ENCODE peak calls at places on chromosomes 1 and 21, in four cellular contexts. D is esophagus squamous epithelium; I is CD8-positive, alpha-beta T cell; Q is progenitor cell of endocrine pancreas. Z is an unnamed sample.

GRCh38 chr21:25836396-25836795 is 101.6 kb downstream of the GABPA start:
- DNase-seq in D (no peak), I (no peak), Q (no peak), Z (no peak)

GRCh38 chr1:33433509-33434362 is 2.8 kb upstream of the PHC2 start:
- DNase-seq in D (no peak), I (no peak), Q (no peak), Z (peak)

GRCh38 chr1:53340660-53341520 is 13.0 kb upstream of the LRP8 start:
- DNase-seq in D (no peak), I (peak), Q (no peak), Z (no peak)

GRCh38 chr1:172823534-172823933 is 164.6 kb downstream of the FASLG start:
- DNase-seq in D (no peak), I (no peak), Q (no peak), Z (no peak)

GRCh38 chr1:155125511-155125945 is 2.1 kb upstream of the EFNA1 start:
- DNase-seq in D (no peak), I (no peak), Q (no peak), Z (no peak)

GRCh38 chr1:95035536-95035935 is 37.2 kb downstream of the ALG14 start:
- DNase-seq in D (no peak), I (no peak), Q (no peak), Z (no peak)

GRCh38 chr1:117899801-117900200 is 29.6 kb downstream of the GDAP2 start:
- DNase-seq in D (no peak), I (no peak), Q (no peak), Z (no peak)

GRCh38 chr21:34707876-34708325 is 39.1 kb downstream of the CLIC6 start:
- DNase-seq in D (no peak), I (peak), Q (no peak), Z (no peak)

GRCh38 chr1:204714861-204715511 is 29.4 kb upstream of the LRRN2 start:
- DNase-seq in D (no peak), I (no peak), Q (no peak), Z (no peak)

GRCh38 chr1:113780363-113781146 is 21.3 kb upstream of the PHTF1 start:
- DNase-seq in D (no peak), I (no peak), Q (no peak), Z (no peak)

GRCh38 chr1:94654031-94654430 is 112.5 kb upstream of the F3 start:
- DNase-seq in D (no peak), I (no peak), Q (no peak), Z (no peak)

GRCh38 chr1:119453021-119453420 is 38.1 kb downstream of the HSD3B2 start:
- DNase-seq in D (no peak), I (no peak), Q (no peak), Z (no peak)

GRCh38 chr1:41698916-41699860 is 214.7 kb upstream of the EDN2 start:
- DNase-seq in D (no peak), I (no peak), Q (no peak), Z (no peak)

GRCh38 chr1:230556453-230556852 is 85.8 kb upstream of the COG2 start:
- DNase-seq in D (no peak), I (no peak), Q (no peak), Z (no peak)

GRCh38 chr1:162314226-162314625 is 62.4 kb downstream of the SPATA46 start:
- DNase-seq in D (no peak), I (no peak), Q (no peak), Z (no peak)

GRCh38 chr1:221874285-221875003 is 132.6 kb upstream of the DUSP10 start:
- DNase-seq in D (no peak), I (no peak), Q (no peak), Z (no peak)

GRCh38 chr1:50368179-50369007 is 54.9 kb downstream of the DMRTA2 start:
- DNase-seq in D (no peak), I (peak), Q (peak), Z (no peak)

GRCh38 chr1:114756949-114757454 is 782 bp downstream of the CSDE1 start:
- DNase-seq in D (no peak), I (no peak), Q (peak), Z (peak)

GRCh38 chr21:26818911-26819310 is 26.3 kb downstream of the ADAMTS1 start:
- DNase-seq in D (no peak), I (no peak), Q (no peak), Z (no peak)

GRCh38 chr21:41933259-41934079 is 20.3 kb downstream of the C2CD2 start:
- DNase-seq in D (no peak), I (no peak), Q (no peak), Z (no peak)

GRCh38 chr1:185926562-185926961 is 192.4 kb downstream of the HMCN1 start:
- DNase-seq in D (no peak), I (no peak), Q (no peak), Z (no peak)

GRCh38 chr1:11458811-11459275 is 20.1 kb upstream of the DISP3 start:
- DNase-seq in D (no peak), I (no peak), Q (no peak), Z (no peak)

GRCh38 chr1:97069312-97069711 is 347.7 kb downstream of the PTBP2 start:
- DNase-seq in D (no peak), I (no peak), Q (no peak), Z (no peak)

GRCh38 chr1:8345621-8346415 is 27.9 kb downstream of the SLC45A1 start:
- DNase-seq in D (no peak), I (no peak), Q (no peak), Z (no peak)

GRCh38 chr1:223211323-223211985 is 68.4 kb upstream of the TLR5 start:
- DNase-seq in D (no peak), I (no peak), Q (no peak), Z (no peak)

GRCh38 chr21:45615145-45615711 is 28.3 kb upstream of the PCBP3 start:
- DNase-seq in D (no peak), I (peak), Q (no peak), Z (peak)

GRCh38 chr1:38586993-38587646 is 272.5 kb downstream of the RRAGC start:
- DNase-seq in D (no peak), I (peak), Q (peak), Z (no peak)

GRCh38 chr1:25985171-25985570 is 12.7 kb downstream of the PAFAH2 start:
- DNase-seq in D (no peak), I (no peak), Q (no peak), Z (no peak)

GRCh38 chr1:181075727-181076350 is 12.7 kb upstream of the IER5 start:
- DNase-seq in D (no peak), I (no peak), Q (no peak), Z (no peak)

GRCh38 chr21:42174173-42174572 is 44.8 kb upstream of the ABCG1 start:
- DNase-seq in D (no peak), I (no peak), Q (no peak), Z (no peak)

GRCh38 chr1:180415985-180416633 is 86.3 kb downstream of the ACBD6 start:
- DNase-seq in D (no peak), I (no peak), Q (no peak), Z (no peak)

GRCh38 chr1:145918992-145919939 is 749 bp upstream of the PEX11B start:
- DNase-seq in D (no peak), I (peak), Q (no peak), Z (no peak)

GRCh38 chr1:66446261-66447001 is 87.5 kb upstream of the SGIP1 start:
- DNase-seq in D (no peak), I (peak), Q (peak), Z (no peak)

GRCh38 chr1:101108123-101108522 is 82.5 kb upstream of the DPH5 start:
- DNase-seq in D (no peak), I (no peak), Q (no peak), Z (no peak)

GRCh38 chr1:201554789-201555592 is 16.1 kb downstream of the NAV1 start:
- DNase-seq in D (no peak), I (no peak), Q (no peak), Z (no peak)

GRCh38 chr1:53467391-53467790 is 8.2 kb downstream of the DMRTB1 start:
- DNase-seq in D (no peak), I (no peak), Q (no peak), Z (no peak)

GRCh38 chr1:110879758-110880606 is 7.0 kb downstream of the CD53 start:
- DNase-seq in D (no peak), I (peak), Q (no peak), Z (no peak)

GRCh38 chr1:112791723-112792104 is 76.6 kb upstream of the PPM1J start:
- DNase-seq in D (no peak), I (no peak), Q (no peak), Z (no peak)

GRCh38 chr1:110515041-110515440 is 3.9 kb downstream of the KCNA10 start:
- DNase-seq in D (no peak), I (no peak), Q (no peak), Z (no peak)

GRCh38 chr1:207876129-207876528 is 34.8 kb downstream of the CD34 start:
- DNase-seq in D (no peak), I (no peak), Q (no peak), Z (no peak)
- TF ChIP-seq CTCF in D (no peak), I (no peak), Q (peak), Z (no peak)

GRCh38 chr1:245858683-245859509 is 648.2 kb downstream of the SMYD3 start:
- DNase-seq in D (no peak), I (no peak), Q (no peak), Z (no peak)
- TF ChIP-seq CTCF in D (no peak), I (no peak), Q (no peak), Z (no peak)

DNA sequence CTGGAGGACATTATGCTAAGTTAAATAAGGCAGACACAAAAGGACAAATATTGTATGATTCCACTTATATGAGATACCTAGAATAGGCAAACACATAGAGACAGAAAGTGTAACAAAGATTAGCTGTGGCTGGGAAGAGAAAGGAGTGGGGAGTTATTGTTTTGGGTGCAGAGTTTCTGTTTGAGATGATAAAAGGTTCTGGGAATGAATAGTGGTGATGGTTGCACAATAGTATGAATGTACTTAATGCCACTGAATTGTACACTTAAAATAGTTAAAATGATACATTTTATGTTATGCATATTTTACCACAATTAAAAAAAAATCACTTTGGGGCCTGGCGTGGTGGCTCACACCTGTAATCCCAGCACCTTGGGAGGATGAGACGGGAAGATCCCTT is 21.2 kb upstream of the ERO1B start:
- DNase-seq in D (no peak), I (no peak), Q (no peak), Z (no peak)
- TF ChIP-seq CTCF in D (no peak), I (no peak), Q (no peak), Z (no peak)

DNA sequence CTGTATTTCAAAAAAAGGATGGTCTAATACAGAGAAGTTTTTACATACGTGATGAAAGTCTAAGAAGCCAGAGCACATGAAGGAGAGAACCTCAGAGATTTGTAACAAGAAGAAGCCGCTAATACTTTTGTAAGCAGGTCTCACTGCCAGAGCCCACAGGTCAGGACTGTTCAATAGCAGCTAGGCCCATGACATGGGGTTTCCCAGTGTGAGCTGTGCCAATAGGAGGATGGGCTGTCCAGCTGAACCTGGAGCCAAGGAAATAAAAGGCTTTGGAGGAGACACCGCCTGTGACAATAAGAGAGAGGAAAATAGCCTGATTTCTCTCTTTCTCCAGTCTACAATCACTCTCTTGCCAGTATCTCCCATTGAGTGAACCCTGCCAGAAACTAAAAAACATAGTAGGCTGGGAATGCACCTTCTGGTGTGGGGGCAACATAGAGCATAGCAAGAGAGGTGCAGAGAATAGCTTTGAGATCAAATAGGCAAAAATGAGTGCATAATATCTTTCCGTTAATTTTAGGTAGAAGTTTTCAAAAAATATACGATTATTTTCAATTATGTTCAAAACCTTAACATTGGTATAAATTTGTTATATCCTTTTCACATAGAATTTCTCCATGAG is 360.3 kb downstream of the NEGR1 start:
- DNase-seq in D (no peak), I (no peak), Q (no peak), Z (no peak)
- TF ChIP-seq CTCF in D (no peak), I (no peak), Q (no peak), Z (no peak)

GRCh38 chr1:191831572-191831971 is 326.7 kb upstream of the RGS18 start:
- DNase-seq in D (no peak), I (no peak), Q (no peak), Z (no peak)
- TF ChIP-seq CTCF in D (no peak), I (no peak), Q (no peak), Z (no peak)

DNA sequence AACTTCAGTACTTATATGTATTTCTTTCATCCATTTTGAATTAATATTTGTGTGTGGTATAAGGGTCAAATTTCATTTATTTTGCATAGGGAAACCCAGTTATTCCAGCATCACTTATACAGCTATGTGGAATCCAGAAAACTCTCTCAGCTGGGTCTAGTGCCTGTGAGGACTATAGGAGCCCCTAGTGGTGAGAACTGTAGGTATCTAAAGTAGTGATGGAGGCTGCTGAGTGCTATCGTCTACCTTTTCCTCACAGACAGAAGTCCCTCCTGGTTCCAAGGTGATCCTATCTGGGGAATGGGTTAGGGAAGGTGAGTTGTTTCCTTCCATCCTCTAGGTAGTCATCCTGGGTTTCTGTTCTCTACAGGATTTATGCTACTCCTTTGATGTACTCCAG is 352.0 kb upstream of the C1orf87 start:
- DNase-seq in D (no peak), I (no peak), Q (no peak), Z (no peak)
- TF ChIP-seq CTCF in D (no peak), I (no peak), Q (peak), Z (no peak)

GRCh38 chr1:21668232-21669032 is 725 bp downstream of the RAP1GAP start:
- DNase-seq in D (no peak), I (no peak), Q (no peak), Z (no peak)
- TF ChIP-seq CTCF in D (no peak), I (no peak), Q (peak), Z (no peak)

Z was measured in omental fat pad.